ENCODE peak calls at places on chromosomes 16 and 17, in five cellular contexts. L is tibial nerve, A is AG04450, P is fibroblast of lung, S is BE2C. H is an unnamed sample.

GRCh38 chr17:40303009-40303657 is 5.8 kb upstream of the RARA start:
- DNase-seq in L (peak), A (peak), P (peak), S (peak), H (peak)

GRCh38 chr17:56597495-56597990 is 4.0 kb downstream of the NOG start:
- DNase-seq in L (no peak), A (no peak), P (no peak), S (peak), H (no peak)

GRCh38 chr17:67993153-67993997 is 2.9 kb downstream of the C17orf58 start:
- DNase-seq in L (peak), A (no peak), P (peak), S (peak), H (peak)

GRCh38 chr17:55496094-55496881 is 15.0 kb downstream of the SMIM36 start:
- DNase-seq in L (peak), A (peak), P (peak), S (peak), H (no peak)

GRCh38 chr17:28059675-28060074 is 17.2 kb downstream of the NLK start:
- DNase-seq in L (no peak), A (no peak), P (no peak), S (no peak), H (no peak)

GRCh38 chr17:58308173-58308984 is 20.2 kb downstream of the TSPOAP1 start:
- DNase-seq in L (no peak), A (no peak), P (no peak), S (peak), H (no peak)

GRCh38 chr16:583470-583814 is 6.4 kb upstream of the RAB40C start:
- DNase-seq in L (no peak), A (no peak), P (no peak), S (no peak), H (no peak)

GRCh38 chr16:65068151-65068740 is 53.6 kb downstream of the CDH11 start:
- DNase-seq in L (peak), A (no peak), P (peak), S (no peak), H (peak)

GRCh38 chr17:14672830-14673229 is 371.9 kb downstream of the HS3ST3B1 start:
- DNase-seq in L (no peak), A (no peak), P (peak), S (no peak), H (peak)

GRCh38 chr17:70562137-70562536 is 392.8 kb downstream of the KCNJ2 start:
- DNase-seq in L (no peak), A (no peak), P (no peak), S (no peak), H (no peak)

GRCh38 chr16:72983728-72984350 is 64.1 kb downstream of the ZFHX3 start:
- DNase-seq in L (no peak), A (no peak), P (no peak), S (no peak), H (no peak)

GRCh38 chr16:72256398-72257048 is 84.6 kb upstream of the PMFBP1 start:
- DNase-seq in L (no peak), A (peak), P (peak), S (no peak), H (peak)

GRCh38 chr17:5019475-5019956 is 15.7 kb downstream of the SLC52A1 start:
- DNase-seq in L (no peak), A (no peak), P (no peak), S (no peak), H (no peak)

GRCh38 chr16:1335211-1335971 is 1.9 kb downstream of the BAIAP3 start:
- DNase-seq in L (no peak), A (no peak), P (no peak), S (no peak), H (no peak)

GRCh38 chr16:13957197-13958078 is 37.5 kb downstream of the ERCC4 start:
- DNase-seq in L (peak), A (peak), P (peak), S (peak), H (peak)

GRCh38 chr16:2019500-2019899 is at the start of gene NPW:
- DNase-seq in L (no peak), A (no peak), P (no peak), S (peak), H (no peak)

GRCh38 chr17:3888343-3889171 is 4.3 kb downstream of the CAMKK1 start:
- DNase-seq in L (peak), A (peak), P (peak), S (peak), H (peak)

GRCh38 chr16:11211061-11211976 is 44.7 kb downstream of the SOCS1 start:
- DNase-seq in L (no peak), A (no peak), P (no peak), S (no peak), H (no peak)

GRCh38 chr17:2474371-2474770 is 37.3 kb downstream of the METTL16 start:
- DNase-seq in L (no peak), A (no peak), P (no peak), S (no peak), H (no peak)

GRCh38 chr16:51389881-51390280 is 238.8 kb upstream of the SALL1 start:
- DNase-seq in L (no peak), A (no peak), P (no peak), S (no peak), H (no peak)

GRCh38 chr17:66747561-66748275 is 87.2 kb upstream of the CACNG5 start:
- DNase-seq in L (no peak), A (peak), P (peak), S (no peak), H (no peak)

GRCh38 chr17:76497979-76498885 is 3.0 kb downstream of the RHBDF2 start:
- DNase-seq in L (no peak), A (peak), P (peak), S (peak), H (no peak)

GRCh38 chr16:3945751-3946603 is 65.5 kb upstream of the CREBBP start:
- DNase-seq in L (no peak), A (peak), P (peak), S (no peak), H (peak)

GRCh38 chr17:43521389-43521788 is 24.8 kb downstream of the ETV4 start:
- DNase-seq in L (no peak), A (no peak), P (no peak), S (no peak), H (no peak)

GRCh38 chr16:49737541-49737940 is 118.4 kb downstream of the ZNF423 start:
- DNase-seq in L (no peak), A (no peak), P (no peak), S (no peak), H (no peak)

GRCh38 chr16:86778108-86778745 is 199.9 kb downstream of the FOXL1 start:
- DNase-seq in L (no peak), A (no peak), P (no peak), S (no peak), H (no peak)

GRCh38 chr16:84942786-84943185 is 68.5 kb downstream of the ZDHHC7 start:
- DNase-seq in L (no peak), A (no peak), P (no peak), S (no peak), H (no peak)

GRCh38 chr17:1710807-1711553 is 803 bp upstream of the TLCD2 start:
- DNase-seq in L (no peak), A (no peak), P (no peak), S (no peak), H (no peak)

GRCh38 chr16:10868562-10869469 is 8.2 kb upstream of the CIITA start:
- DNase-seq in L (peak), A (no peak), P (no peak), S (no peak), H (no peak)

GRCh38 chr16:82293671-82294070 is 123.6 kb upstream of the MPHOSPH6 start:
- DNase-seq in L (no peak), A (no peak), P (no peak), S (no peak), H (no peak)

GRCh38 chr16:89510526-89510925 is 2.3 kb downstream of the SPG7 start:
- DNase-seq in L (no peak), A (no peak), P (no peak), S (no peak), H (no peak)

GRCh38 chr16:31157136-31157535 is 7.3 kb upstream of the PRSS36 start:
- DNase-seq in L (no peak), A (no peak), P (no peak), S (no peak), H (no peak)

GRCh38 chr17:5283531-5284315 is 1.6 kb downstream of the RABEP1 start:
- DNase-seq in L (no peak), A (no peak), P (no peak), S (no peak), H (no peak)

GRCh38 chr16:49637511-49637910 is 218.4 kb downstream of the ZNF423 start:
- DNase-seq in L (no peak), A (no peak), P (no peak), S (no peak), H (no peak)

GRCh38 chr17:57911021-57911420 is 44.2 kb downstream of the CUEDC1 start:
- DNase-seq in L (no peak), A (no peak), P (no peak), S (no peak), H (no peak)

GRCh38 chr17:4485676-4486646 is 12.7 kb upstream of the SPNS2 start:
- DNase-seq in L (no peak), A (no peak), P (no peak), S (peak), H (no peak)

GRCh38 chr17:72422505-72423285 is 301.9 kb downstream of the SOX9 start:
- DNase-seq in L (no peak), A (peak), P (peak), S (peak), H (peak)

GRCh38 chr17:19239544-19239943 is 2.4 kb downstream of the EPN2 start:
- DNase-seq in L (no peak), A (no peak), P (no peak), S (no peak), H (no peak)

GRCh38 chr17:19238167-19238505 is 970 bp downstream of the EPN2 start:
- DNase-seq in L (no peak), A (no peak), P (no peak), S (peak), H (no peak)

GRCh38 chr17:19242926-19243325 is 5.8 kb downstream of the EPN2 start:
- DNase-seq in L (no peak), A (no peak), P (no peak), S (no peak), H (no peak)

GRCh38 chr17:19242323-19242722 is 5.2 kb downstream of the EPN2 start:
- DNase-seq in L (no peak), A (no peak), P (no peak), S (no peak), H (no peak)

DNA sequence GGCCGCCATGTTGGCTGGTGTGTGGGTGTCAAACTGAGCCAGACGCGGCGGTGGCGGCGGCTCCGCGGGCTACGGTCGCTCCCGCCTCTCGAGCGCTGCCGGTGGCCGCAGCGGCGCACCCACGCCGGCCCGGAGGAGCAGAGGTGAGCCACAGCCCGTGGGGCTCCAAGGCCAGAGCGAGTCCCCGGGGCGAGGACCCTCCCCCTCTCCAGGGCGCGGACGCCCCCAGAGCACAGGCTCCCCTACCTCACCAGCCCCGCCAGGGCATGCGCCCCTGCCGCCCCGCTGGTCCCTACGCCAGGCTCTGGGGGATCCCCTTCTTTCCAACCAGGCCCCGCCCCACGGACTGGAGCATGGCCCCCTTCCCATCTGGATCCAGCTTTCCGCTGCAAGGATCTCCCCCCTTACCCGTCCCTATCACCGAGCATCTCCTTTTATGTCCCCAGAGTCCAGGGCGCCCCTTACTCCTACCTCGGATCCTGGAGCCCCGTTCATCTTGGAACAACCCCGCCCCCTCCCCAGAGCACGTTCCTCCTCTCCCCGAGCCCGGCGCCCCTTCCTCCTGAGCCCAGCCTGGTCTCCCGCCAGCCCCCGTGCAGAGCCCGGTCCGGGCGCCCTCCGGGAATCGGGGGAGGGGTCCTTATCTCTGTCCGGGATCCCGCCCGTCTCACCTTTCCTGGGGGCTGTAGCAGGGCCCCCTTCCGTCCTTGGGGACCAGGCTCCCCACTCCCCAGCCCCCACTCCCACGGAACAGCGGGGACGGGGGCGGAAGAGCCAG is 412 bp downstream of the EPN2 start:
- DNase-seq in L (no peak), A (no peak), P (no peak), S (peak), H (no peak)
- TF ChIP-seq CTCF in L (peak), A (no peak), P (no peak), S (no peak), H (no peak)

DNA sequence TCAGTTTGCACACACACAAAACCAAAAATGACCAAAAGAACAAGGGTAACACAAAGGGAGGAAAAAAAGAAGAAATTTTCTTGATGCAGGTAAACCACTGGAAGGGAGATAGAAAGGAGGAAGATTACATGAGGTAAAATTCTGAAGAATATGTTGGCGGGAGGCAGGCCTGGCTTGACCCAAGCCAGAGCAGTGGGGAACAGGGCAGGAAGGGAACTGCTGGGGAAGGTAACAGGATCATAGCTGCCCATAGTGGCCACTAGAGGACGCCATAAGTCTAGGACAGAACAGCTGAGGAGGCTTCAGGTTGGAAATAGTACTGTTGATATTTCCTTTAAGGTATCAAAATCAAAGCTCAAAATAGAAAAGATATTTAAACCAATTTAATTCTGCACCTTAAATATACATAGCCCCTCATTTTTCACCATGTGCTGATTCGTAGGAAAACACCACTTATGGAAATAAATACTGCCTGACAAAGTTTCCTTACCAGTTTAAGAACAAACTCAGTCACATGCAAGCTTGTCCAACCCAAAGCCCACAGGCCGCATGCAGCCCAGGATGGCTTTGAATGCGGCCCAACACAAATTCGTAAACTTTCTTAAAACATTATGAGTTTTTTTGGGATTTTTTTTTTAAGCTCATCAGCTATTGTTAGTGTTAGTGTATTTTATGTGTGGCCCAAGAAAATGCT is 15.5 kb downstream of the VPS35 start:
- DNase-seq in L (no peak), A (no peak), P (peak), S (peak), H (no peak)
- TF ChIP-seq CTCF in L (peak), A (peak), P (peak), S (peak), H (peak)

GRCh38 chr17:33288954-33289353 is 4.1 kb downstream of the ASIC2 start:
- DNase-seq in L (no peak), A (no peak), P (no peak), S (no peak), H (no peak)
- TF ChIP-seq CTCF in L (no peak), A (no peak), P (no peak), S (peak), H (no peak)

GRCh38 chr17:61000911-61001310 is 323.3 kb downstream of the BCAS3 start:
- DNase-seq in L (no peak), A (peak), P (peak), S (no peak), H (peak)
- TF ChIP-seq CTCF in L (peak), A (peak), P (peak), S (peak), H (peak)

GRCh38 chr17:38663125-38663751 is 11.5 kb downstream of the EPOP start:
- DNase-seq in L (no peak), A (no peak), P (peak), S (peak), H (no peak)

GRCh38 chr17:38663964-38664644 is 10.7 kb downstream of the EPOP start:
- DNase-seq in L (no peak), A (no peak), P (no peak), S (no peak), H (no peak)

GRCh38 chr17:38667787-38668122 is 7.0 kb downstream of the EPOP start:
- DNase-seq in L (no peak), A (no peak), P (no peak), S (no peak), H (no peak)

GRCh38 chr17:38669520-38669919 is 5.2 kb downstream of the EPOP start:
- DNase-seq in L (no peak), A (no peak), P (no peak), S (no peak), H (no peak)

GRCh38 chr17:38667099-38667786 is 7.5 kb downstream of the EPOP start:
- DNase-seq in L (peak), A (peak), P (peak), S (peak), H (peak)
- TF ChIP-seq CTCF in L (peak), A (peak), P (peak), S (peak), H (no peak)